ENCODE peak calls at places on chromosome 2, in ten cellular contexts. I, A, R, V, B, K, X, H, Y and C are unnamed samples. For H3K4me1 and H3K27me3, the result is how much of the 10 kb centered on the place peaks cover.

GRCh38 chr2:159094173-159094737 is 125.8 kb downstream of the TANC1 start:
- DNase-seq in A (no peak), Y (peak), I (no peak), H (peak), X (peak), R (peak), K (no peak), B (no peak), V (peak), C (no peak)

GRCh38 chr2:8659092-8659734 is 22.6 kb upstream of the ID2 start:
- DNase-seq in A (no peak), V (no peak), R (no peak), I (no peak), X (no peak), B (no peak), K (no peak), Y (no peak), H (no peak), C (no peak)

GRCh38 chr2:190862067-190862466 is 18.6 kb upstream of the GLS start:
- DNase-seq in B (no peak), H (no peak), K (no peak), I (no peak), R (no peak), A (no peak), Y (no peak), X (no peak), V (no peak), C (no peak)

GRCh38 chr2:233449921-233450853 is 95.9 kb downstream of the DGKD start:
- DNase-seq in R (peak), H (no peak), I (no peak), Y (no peak), X (no peak), K (no peak), B (no peak), V (no peak), A (no peak), C (no peak)

GRCh38 chr2:219309278-219309677 is at the start of gene PTPRN:
- DNase-seq in R (no peak), A (no peak), Y (no peak), K (no peak), H (peak), X (peak), I (no peak), B (peak), V (peak), C (no peak)

GRCh38 chr2:83827618-83828017 is 631.5 kb downstream of the SUCLG1 start:
- DNase-seq in K (no peak), V (no peak), X (no peak), A (no peak), H (no peak), B (peak), R (no peak), I (no peak), Y (no peak), C (no peak)

GRCh38 chr2:241271641-241272297 is 43.7 kb downstream of the HDLBP start:
- DNase-seq in I (peak), B (peak), H (peak), Y (peak), A (peak), X (peak), V (peak), R (peak), K (peak), C (peak)

GRCh38 chr2:106096446-106097369 is 97.4 kb downstream of the UXS1 start:
- DNase-seq in A (no peak), B (no peak), X (no peak), K (no peak), Y (no peak), V (no peak), R (no peak), I (peak), H (no peak), C (peak)

GRCh38 chr2:30686000-30686399 is 121.2 kb downstream of the CAPN13 start:
- DNase-seq in X (no peak), R (no peak), B (peak), V (no peak), K (peak), I (no peak), A (no peak), H (no peak), Y (no peak), C (peak)

GRCh38 chr2:667332-668000 is 9.7 kb downstream of the TMEM18 start:
- DNase-seq in V (peak), Y (no peak), X (peak), H (peak), K (no peak), B (peak), R (no peak), I (no peak), A (no peak), C (no peak)

GRCh38 chr2:235160281-235160805 is 208.5 kb downstream of the SH3BP4 start:
- DNase-seq in X (peak), A (no peak), Y (no peak), B (peak), V (no peak), R (no peak), I (no peak), H (no peak), K (no peak), C (no peak)

GRCh38 chr2:133821107-133821760 is 253.0 kb upstream of the NCKAP5 start:
- DNase-seq in I (no peak), X (peak), V (peak), Y (no peak), B (no peak), H (peak), K (no peak), R (no peak), A (no peak), C (no peak)

GRCh38 chr2:118322381-118322780 is 234.1 kb downstream of the INSIG2 start:
- DNase-seq in R (no peak), A (no peak), B (no peak), K (no peak), I (no peak), Y (no peak), H (no peak), V (no peak), X (peak), C (no peak)

GRCh38 chr2:199458017-199458805 is 472 bp upstream of the SATB2 start:
- DNase-seq in H (peak), V (peak), I (peak), A (no peak), X (peak), Y (no peak), K (peak), R (no peak), B (peak), C (no peak)

GRCh38 chr2:239329284-239329971 is 71.4 kb downstream of the HDAC4 start:
- DNase-seq in X (no peak), K (no peak), V (no peak), R (peak), A (peak), H (peak), I (no peak), Y (no peak), B (no peak), C (no peak)

GRCh38 chr2:211174021-211174420 is 617.6 kb downstream of the CPS1 start:
- DNase-seq in B (no peak), K (no peak), Y (no peak), R (no peak), A (no peak), X (no peak), I (no peak), V (no peak), H (no peak), C (no peak)

GRCh38 chr2:165794520-165794882 is 454 bp upstream of the GALNT3 start:
- DNase-seq in B (peak), A (peak), X (peak), I (peak), H (peak), K (peak), R (peak), Y (peak), V (peak), C (peak)

GRCh38 chr2:165743442-165743841 is 50.6 kb downstream of the GALNT3 start:
- DNase-seq in X (no peak), V (no peak), R (no peak), A (no peak), B (no peak), I (no peak), Y (no peak), K (no peak), H (no peak), C (no peak)

GRCh38 chr2:179354739-179355537 is 90.3 kb upstream of the SESTD1 start:
- DNase-seq in X (peak), Y (no peak), I (no peak), R (no peak), K (no peak), A (no peak), V (no peak), B (no peak), H (peak), C (no peak)

GRCh38 chr2:9219027-9219445 is 12.4 kb downstream of the ASAP2 start:
- DNase-seq in R (no peak), K (no peak), H (peak), I (no peak), B (no peak), V (no peak), X (no peak), Y (no peak), A (no peak), C (no peak)

GRCh38 chr2:149858916-149859634 is 271.5 kb upstream of the MMADHC start:
- DNase-seq in K (no peak), Y (no peak), I (no peak), V (peak), H (peak), X (peak), R (no peak), A (no peak), B (no peak), C (no peak)

GRCh38 chr2:239950144-239950920 is 74.8 kb downstream of the NDUFA10 start:
- DNase-seq in A (no peak), R (no peak), H (no peak), V (no peak), Y (no peak), B (no peak), I (no peak), K (no peak), X (no peak), C (no peak)

GRCh38 chr2:163659224-163659623 is 76.6 kb downstream of the FIGN start:
- DNase-seq in A (no peak), B (no peak), R (no peak), H (no peak), V (peak), I (no peak), X (peak), K (no peak), Y (no peak), C (no peak)

GRCh38 chr2:25697559-25698341 is 24.4 kb upstream of the DTNB start:
- DNase-seq in A (no peak), V (no peak), H (peak), B (peak), I (no peak), K (peak), X (no peak), R (no peak), Y (no peak), C (no peak)

GRCh38 chr2:72915907-72916742 is 1.2 kb upstream of the EMX1 start:
- DNase-seq in X (peak), Y (no peak), A (peak), I (peak), V (no peak), K (peak), R (peak), H (peak), B (peak), C (peak)

GRCh38 chr2:130332271-130333073 is 10.2 kb upstream of the IMP4 start:
- DNase-seq in Y (peak), B (peak), V (peak), A (peak), I (peak), H (peak), K (peak), R (peak), X (peak), C (peak)

GRCh38 chr2:43001787-43002468 is 209.5 kb upstream of the HAAO start:
- DNase-seq in B (no peak), H (no peak), V (no peak), I (no peak), A (peak), K (no peak), Y (no peak), X (no peak), R (no peak), C (no peak)

GRCh38 chr2:240922982-240923537 is 16.9 kb downstream of the CROCC2 start:
- DNase-seq in H (no peak), R (no peak), A (peak), Y (no peak), I (no peak), X (no peak), V (no peak), K (no peak), B (no peak), C (no peak)

GRCh38 chr2:26786207-26787023 is 559 bp downstream of the CENPA start:
- DNase-seq in K (no peak), I (no peak), X (peak), R (no peak), A (no peak), H (peak), V (no peak), Y (no peak), B (peak), C (no peak)

GRCh38 chr2:160222546-160223281 is 22.6 kb upstream of the ITGB6 start:
- DNase-seq in X (no peak), K (no peak), A (no peak), I (no peak), H (no peak), V (no peak), R (no peak), B (no peak), Y (peak), C (no peak)

GRCh38 chr2:160221391-160222276 is 21.6 kb upstream of the ITGB6 start:
- DNase-seq in H (peak), X (peak), B (no peak), R (peak), V (peak), I (no peak), K (no peak), Y (peak), A (peak), C (no peak)

GRCh38 chr2:160224060-160224459 is 24.0 kb upstream of the ITGB6 start:
- DNase-seq in R (no peak), I (no peak), A (no peak), V (peak), H (peak), K (no peak), B (peak), X (peak), Y (peak), C (no peak)

GRCh38 chr2:160224507-160224906 is 24.4 kb upstream of the ITGB6 start:
- DNase-seq in A (no peak), X (peak), K (no peak), B (no peak), I (no peak), R (no peak), Y (no peak), V (no peak), H (no peak), C (no peak)

DNA sequence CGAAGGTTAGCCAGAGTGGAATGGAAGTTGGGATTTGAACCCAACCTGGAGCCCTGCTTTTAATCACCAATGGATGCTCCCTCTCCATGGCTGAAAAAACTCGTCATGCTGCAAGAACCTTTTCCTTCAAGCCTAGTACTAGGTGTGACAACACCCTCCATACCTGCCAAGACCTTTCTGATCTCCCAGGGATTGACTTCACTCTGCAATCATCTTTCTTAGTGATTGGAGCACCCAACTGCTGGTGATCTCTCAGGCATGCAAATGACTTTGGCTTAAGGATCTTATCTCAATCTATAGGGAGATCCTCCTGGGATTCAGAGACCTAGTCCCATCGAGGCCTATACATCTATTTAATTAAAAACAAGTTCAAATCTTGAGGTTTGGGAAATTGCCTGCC is 23.5 kb upstream of the ITGB6 start:
- DNase-seq in A (no peak), K (no peak), Y (no peak), R (no peak), X (no peak), V (no peak), H (no peak), B (peak), I (no peak), C (no peak)
- H3K4me1 ChIP-seq in A (under half), K (under half), Y (half or more), R (under half), X (half or more), V (half or more), H (under half), B (under half), I (under half), C (under half)

GRCh38 chr2:44825702-44826101 is 115.8 kb upstream of the SIX3 start:
- DNase-seq in V (no peak), X (no peak), Y (no peak), I (no peak), B (no peak), H (no peak), K (no peak), A (no peak), R (peak), C (no peak)

GRCh38 chr2:44822174-44822573 is 119.3 kb upstream of the SIX3 start:
- DNase-seq in H (no peak), A (no peak), K (no peak), Y (no peak), B (no peak), V (no peak), X (no peak), R (no peak), I (no peak), C (no peak)

GRCh38 chr2:44817673-44818335 is 123.7 kb upstream of the SIX3 start:
- DNase-seq in Y (no peak), I (no peak), A (no peak), B (no peak), H (no peak), K (no peak), R (no peak), V (no peak), X (no peak), C (no peak)

GRCh38 chr2:44819061-44819460 is 122.4 kb upstream of the SIX3 start:
- DNase-seq in I (no peak), H (no peak), A (no peak), B (no peak), K (no peak), X (no peak), R (no peak), V (no peak), Y (no peak), C (no peak)

DNA sequence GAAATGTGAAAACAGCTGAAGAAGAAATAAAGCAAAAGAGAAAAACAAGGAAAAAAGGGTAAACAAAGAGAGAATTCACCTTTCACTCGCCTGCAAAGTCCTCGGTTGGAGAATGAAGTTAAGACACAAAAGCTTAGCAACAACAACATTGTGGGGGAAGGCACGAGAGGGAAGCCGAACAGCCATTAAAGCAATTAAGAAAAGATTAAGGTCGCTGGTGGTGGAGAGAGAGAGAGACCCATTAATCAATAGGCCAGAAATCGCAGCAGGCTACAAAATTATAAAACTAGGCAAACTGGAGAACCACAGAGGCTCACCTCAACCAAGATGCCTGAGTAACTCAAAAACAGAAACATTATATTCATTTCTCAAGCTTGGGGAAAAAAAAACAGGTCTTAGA is 120.0 kb upstream of the SIX3 start:
- DNase-seq in K (no peak), B (no peak), I (no peak), X (no peak), V (no peak), H (no peak), A (no peak), R (no peak), Y (no peak), C (no peak)
- H3K27me3 ChIP-seq in K (under half), B (under half), I (under half), X (under half), V (under half), H (under half), A (under half), R (under half), Y (under half), C (under half)

DNA sequence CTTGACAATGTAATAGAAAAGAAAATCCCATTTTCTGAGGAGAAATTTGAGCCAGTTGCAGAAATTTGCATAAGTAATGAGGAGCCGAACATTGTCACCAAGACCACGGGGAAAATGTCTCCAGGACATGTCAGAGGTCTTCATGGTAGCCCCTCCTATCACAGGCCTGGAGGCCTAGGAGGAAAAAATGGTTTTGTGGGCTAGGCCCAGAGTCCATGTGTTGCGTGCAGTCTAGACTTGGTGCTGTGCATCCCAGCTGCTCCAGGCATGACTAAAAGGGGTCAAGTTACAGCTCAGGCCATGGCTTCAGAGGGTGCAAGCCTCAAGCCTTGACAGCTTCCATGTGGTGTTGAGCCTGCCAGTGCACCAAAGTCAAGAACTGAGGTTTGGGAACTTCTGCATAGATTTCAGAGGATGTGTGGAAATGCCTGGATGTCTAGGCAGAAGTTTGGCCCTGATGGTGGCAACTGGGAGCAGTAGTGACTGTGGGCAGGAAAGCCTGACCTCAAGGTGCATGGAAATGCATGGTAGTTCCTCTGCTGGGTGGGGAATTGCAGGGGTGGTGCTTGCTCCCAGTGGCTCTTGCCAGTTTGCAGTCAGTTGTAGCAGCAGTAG is 41.9 kb upstream of the CCDC195 start:
- DNase-seq in X (no peak), V (no peak), R (no peak), I (no peak), B (peak), K (no peak), H (no peak), A (no peak), Y (no peak), C (no peak)
- H3K27ac ChIP-seq in X (no peak), V (no peak), R (no peak), I (no peak), B (no peak), K (no peak), H (no peak), A (no peak), Y (no peak), C (no peak)

DNA sequence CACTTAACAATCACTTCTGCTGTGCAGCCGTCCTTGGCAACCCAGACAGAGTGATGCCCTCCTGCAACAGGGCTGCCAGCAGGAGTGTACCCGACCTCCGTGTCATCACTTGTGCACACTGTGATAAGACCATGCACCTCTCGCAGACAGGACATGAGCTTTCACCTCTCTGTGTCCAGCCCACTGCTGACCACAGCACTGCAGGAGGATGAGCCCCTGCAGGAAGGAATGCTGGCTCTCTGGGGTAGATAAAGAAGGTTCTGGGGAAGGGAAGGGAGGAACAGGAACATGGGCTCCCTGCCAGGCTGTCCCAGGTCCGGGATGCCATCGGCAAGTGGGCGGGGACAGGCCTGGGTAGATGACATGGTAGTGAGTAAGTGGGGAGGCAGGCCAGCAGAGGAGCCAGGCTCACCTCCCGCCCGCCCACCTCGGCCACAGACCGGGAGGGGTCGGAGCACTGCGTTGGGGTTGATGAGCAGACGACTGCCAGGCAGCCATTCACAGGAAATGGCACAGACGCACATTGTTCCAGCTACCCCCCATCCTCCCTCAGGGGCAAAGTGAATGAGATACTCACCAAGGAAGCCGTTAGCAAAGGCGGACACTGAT is 18.6 kb upstream of the COL6A3 start:
- DNase-seq in B (peak), Y (no peak), X (peak), I (peak), A (no peak), V (peak), K (no peak), H (peak), R (no peak), C (peak)
- H3K4me1 ChIP-seq in B (under half), Y (under half), X (half or more), I (half or more), A (under half), V (under half), K (under half), H (under half), R (under half), C (half or more)

DNA sequence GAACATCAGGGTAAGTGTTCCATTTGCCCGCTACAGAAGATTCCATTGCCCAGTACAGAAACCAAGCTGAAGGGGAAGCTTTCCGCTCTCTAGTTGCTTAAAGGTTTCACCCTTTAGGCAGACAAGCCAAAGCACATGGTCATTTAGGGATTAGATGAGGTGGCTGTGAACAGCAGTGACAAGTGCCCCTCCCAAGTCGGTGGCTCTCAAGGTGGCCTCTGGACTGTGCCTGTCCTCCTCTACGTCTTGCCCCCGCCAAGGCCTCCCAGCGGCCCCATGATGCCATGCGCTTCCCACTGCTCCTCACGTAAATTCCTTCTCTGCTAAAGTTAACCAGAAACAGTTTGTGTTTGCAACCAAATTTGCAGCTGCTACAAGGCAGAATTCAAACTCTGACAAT is 24.2 kb upstream of the PTPN4 start:
- DNase-seq in B (no peak), Y (no peak), I (no peak), H (no peak), X (no peak), K (no peak), V (no peak), R (no peak), A (no peak), C (no peak)
- H3K27me3 ChIP-seq in B (under half), Y (under half), I (under half), H (under half), X (under half), K (under half), V (under half), R (under half), A (under half), C (under half)